ENCODE peak calls at places on chromosome 5, in nine cellular contexts. A is heart left ventricle, L is IMR-90, N is ovary, T is spleen, F is A549, I is breast epithelium, R is uterus, B is stomach. P is an unnamed sample. For H3K4me1, the result is how much of the 10 kb centered on the place peaks cover.

GRCh38 chr5:54632131-54632551 is 114.6 kb downstream of the SNX18 start:
- DNase-seq in T (peak), A (no peak), I (no peak), F (no peak), B (no peak), R (no peak), N (no peak), L (no peak), P (no peak)

GRCh38 chr5:10556331-10556807 is 7.5 kb upstream of the ANKRD33B start:
- DNase-seq in A (no peak), I (no peak), T (no peak), B (no peak), F (peak), R (no peak), N (no peak), L (peak), P (no peak)

GRCh38 chr5:88679638-88680037 is 203.3 kb downstream of the MEF2C start:
- DNase-seq in N (no peak), I (no peak), T (no peak), F (no peak), L (no peak), B (no peak), R (no peak), A (no peak), P (peak)

GRCh38 chr5:122202952-122203351 is 73.6 kb downstream of the ZNF474 start:
- DNase-seq in T (no peak), F (no peak), B (no peak), R (no peak), A (no peak), N (no peak), L (peak), I (no peak), P (no peak)

GRCh38 chr5:155728146-155728856 is 598.7 kb upstream of the SGCD start:
- DNase-seq in R (peak), F (peak), B (peak), A (peak), N (peak), I (peak), T (peak), L (peak), P (peak)

GRCh38 chr5:80185095-80185494 is 70.8 kb downstream of the SERINC5 start:
- DNase-seq in N (no peak), T (no peak), I (no peak), A (no peak), R (no peak), L (no peak), B (no peak), F (no peak), P (no peak)

GRCh38 chr5:91006708-91007107 is 376.4 kb downstream of the ARRDC3 start:
- DNase-seq in A (no peak), R (no peak), T (no peak), I (no peak), N (no peak), F (no peak), B (no peak), L (no peak), P (no peak)

GRCh38 chr5:116402235-116402634 is 172.4 kb downstream of the SEMA6A start:
- DNase-seq in N (no peak), F (no peak), B (no peak), A (no peak), R (no peak), T (no peak), L (no peak), I (no peak), P (no peak)

GRCh38 chr5:86909461-86909881 is 291.7 kb downstream of the COX7C start:
- DNase-seq in I (no peak), L (peak), N (no peak), B (no peak), F (no peak), T (no peak), A (no peak), R (no peak), P (no peak)

GRCh38 chr5:87074934-87075541 is 192.6 kb upstream of the RASA1 start:
- DNase-seq in N (no peak), F (no peak), R (no peak), I (no peak), T (no peak), A (no peak), B (no peak), L (no peak), P (no peak)

GRCh38 chr5:154276932-154277331 is 86.4 kb downstream of the GALNT10 start:
- DNase-seq in F (no peak), A (peak), T (no peak), R (peak), N (peak), B (no peak), L (peak), I (no peak), P (peak)

GRCh38 chr5:169299651-169300467 is 1.1 kb downstream of the SLIT3 start:
- DNase-seq in L (no peak), I (no peak), B (no peak), R (peak), F (peak), T (no peak), A (no peak), N (no peak), P (no peak)

GRCh38 chr5:102152906-102153787 is 142.9 kb downstream of the SLCO4C1 start:
- DNase-seq in A (no peak), T (no peak), L (no peak), R (no peak), I (no peak), F (no peak), N (no peak), B (no peak), P (no peak)

GRCh38 chr5:155087036-155087435 is 73.5 kb downstream of the KIF4B start:
- DNase-seq in A (no peak), I (no peak), N (no peak), B (no peak), T (no peak), L (peak), F (no peak), R (no peak), P (no peak)

GRCh38 chr5:116130471-116130870 is 45.6 kb downstream of the COMMD10 start:
- DNase-seq in R (no peak), L (peak), B (no peak), I (no peak), F (no peak), N (no peak), T (no peak), A (no peak), P (no peak)

GRCh38 chr5:134139891-134140469 is 25.5 kb downstream of the TCF7 start:
- DNase-seq in B (peak), T (peak), I (peak), R (no peak), A (no peak), L (no peak), F (no peak), N (no peak), P (peak)

GRCh38 chr5:170173227-170173626 is 59.6 kb upstream of the C5orf58 start:
- DNase-seq in B (no peak), R (no peak), T (no peak), A (no peak), N (no peak), F (peak), I (no peak), L (peak), P (no peak)

GRCh38 chr5:39730011-39730410 is 305.2 kb upstream of the DAB2 start:
- DNase-seq in B (no peak), I (no peak), L (no peak), A (no peak), T (no peak), F (no peak), N (no peak), R (no peak), P (no peak)

GRCh38 chr5:84445049-84445685 is 60.5 kb upstream of the EDIL3 start:
- DNase-seq in I (no peak), F (no peak), A (no peak), N (no peak), R (no peak), L (peak), T (no peak), B (no peak), P (no peak)

GRCh38 chr5:8682381-8682780 is 813.4 kb downstream of the MTRR start:
- DNase-seq in F (no peak), R (no peak), B (no peak), L (no peak), A (no peak), N (no peak), T (no peak), I (no peak), P (no peak)

GRCh38 chr5:87300176-87300575 is 32.5 kb downstream of the RASA1 start:
- DNase-seq in L (no peak), I (no peak), A (no peak), N (no peak), F (no peak), B (no peak), R (no peak), T (no peak), P (no peak)

GRCh38 chr5:118611332-118611945 is 376.9 kb downstream of the DTWD2 start:
- DNase-seq in B (peak), R (no peak), T (no peak), I (no peak), L (peak), A (no peak), N (no peak), F (peak), P (peak)

GRCh38 chr5:168296687-168297086 is 5.2 kb downstream of the WWC1 start:
- DNase-seq in B (no peak), F (no peak), T (no peak), I (no peak), R (no peak), N (no peak), A (no peak), L (no peak), P (no peak)

GRCh38 chr5:110351451-110351850 is 375.0 kb downstream of the TMEM232 start:
- DNase-seq in I (no peak), L (no peak), N (no peak), A (no peak), B (no peak), T (no peak), R (no peak), F (no peak), P (no peak)

DNA sequence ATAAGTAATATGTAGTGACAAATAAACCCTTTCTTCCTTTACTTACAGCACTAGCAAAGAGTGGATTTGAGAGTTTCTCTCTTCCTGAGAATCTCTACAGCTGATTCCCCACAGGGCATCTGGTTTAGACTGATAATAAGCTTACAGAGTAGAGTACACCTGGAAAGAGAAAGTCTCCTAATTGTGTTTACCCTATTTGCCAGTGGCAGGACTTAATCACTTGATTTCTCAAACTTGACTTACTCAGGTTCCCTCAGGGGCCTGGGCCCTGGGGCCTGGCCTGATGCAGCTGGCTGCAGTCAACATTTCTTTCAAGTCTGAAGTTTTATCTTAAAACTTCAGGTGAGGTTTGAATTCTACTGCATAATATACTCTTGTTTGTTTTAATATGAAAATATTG is 38.0 kb upstream of the UBTD2 start:
- DNase-seq in T (no peak), R (no peak), F (no peak), L (no peak), I (no peak), N (no peak), B (no peak), A (no peak), P (no peak)
- TF ChIP-seq POLR2A in T (no peak), R (no peak), F (no peak), L (no peak), I (no peak), N (no peak), B (no peak), A (no peak), P (no peak)

GRCh38 chr5:159033351-159033657 is 66.4 kb downstream of the EBF1 start:
- DNase-seq in B (no peak), I (no peak), A (no peak), T (no peak), F (no peak), R (no peak), N (no peak), L (no peak), P (no peak)
- H3K4me3 ChIP-seq in B (no peak), I (no peak), A (no peak), T (no peak), F (no peak), R (no peak), N (no peak), L (no peak), P (no peak)

DNA sequence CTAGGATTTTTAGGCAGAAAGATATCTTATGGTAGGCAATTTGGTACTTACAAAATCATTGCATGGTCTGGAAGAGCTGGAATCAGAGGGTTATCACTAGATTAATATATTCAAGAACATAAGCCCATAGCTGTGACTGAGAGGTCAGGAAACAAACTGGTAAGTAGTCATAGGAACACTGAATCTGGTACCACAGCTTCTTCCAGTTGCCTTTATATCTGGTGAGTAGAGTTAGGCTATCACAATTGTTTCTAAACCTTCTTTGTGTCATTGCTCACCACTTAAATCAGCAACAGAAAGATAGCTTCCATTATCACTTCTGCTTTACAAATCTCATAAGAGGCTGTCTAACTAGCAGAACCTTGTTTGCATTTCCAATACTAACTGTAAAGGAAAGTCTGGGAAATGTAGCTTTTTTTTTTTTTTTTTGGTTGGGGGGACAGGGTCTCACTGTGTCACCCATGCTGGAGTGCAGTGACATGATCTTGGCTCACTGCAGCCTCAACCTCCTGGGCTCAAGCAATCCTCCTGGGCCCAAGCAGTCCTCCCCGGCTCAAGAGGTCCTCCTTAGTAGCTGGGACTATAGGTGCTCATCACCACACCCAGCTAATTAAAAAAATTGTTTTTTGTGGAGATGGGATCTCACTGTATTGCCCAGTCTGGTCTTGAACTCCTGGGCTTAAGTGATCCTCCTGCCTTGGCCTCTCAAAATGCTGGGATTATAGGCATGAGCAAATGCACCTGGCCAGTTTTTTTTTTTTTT is 22.0 kb downstream of the CDC42SE2 start:
- DNase-seq in T (no peak), F (no peak), A (no peak), N (no peak), I (no peak), R (no peak), L (no peak), B (no peak), P (no peak)
- H3K4me1 ChIP-seq in T (under half), F (under half), A (under half), N (under half), I (under half), R (under half), L (under half), B (under half), P (under half)

GRCh38 chr5:181235689-181236366 is 7.9 kb downstream of the RACK1 start:
- DNase-seq in T (no peak), N (no peak), F (no peak), B (no peak), R (no peak), L (no peak), A (no peak), I (no peak), P (no peak)
- TF ChIP-seq POLR2A in T (no peak), N (no peak), F (no peak), B (no peak), R (no peak), L (peak), A (no peak), I (no peak), P (no peak)

DNA sequence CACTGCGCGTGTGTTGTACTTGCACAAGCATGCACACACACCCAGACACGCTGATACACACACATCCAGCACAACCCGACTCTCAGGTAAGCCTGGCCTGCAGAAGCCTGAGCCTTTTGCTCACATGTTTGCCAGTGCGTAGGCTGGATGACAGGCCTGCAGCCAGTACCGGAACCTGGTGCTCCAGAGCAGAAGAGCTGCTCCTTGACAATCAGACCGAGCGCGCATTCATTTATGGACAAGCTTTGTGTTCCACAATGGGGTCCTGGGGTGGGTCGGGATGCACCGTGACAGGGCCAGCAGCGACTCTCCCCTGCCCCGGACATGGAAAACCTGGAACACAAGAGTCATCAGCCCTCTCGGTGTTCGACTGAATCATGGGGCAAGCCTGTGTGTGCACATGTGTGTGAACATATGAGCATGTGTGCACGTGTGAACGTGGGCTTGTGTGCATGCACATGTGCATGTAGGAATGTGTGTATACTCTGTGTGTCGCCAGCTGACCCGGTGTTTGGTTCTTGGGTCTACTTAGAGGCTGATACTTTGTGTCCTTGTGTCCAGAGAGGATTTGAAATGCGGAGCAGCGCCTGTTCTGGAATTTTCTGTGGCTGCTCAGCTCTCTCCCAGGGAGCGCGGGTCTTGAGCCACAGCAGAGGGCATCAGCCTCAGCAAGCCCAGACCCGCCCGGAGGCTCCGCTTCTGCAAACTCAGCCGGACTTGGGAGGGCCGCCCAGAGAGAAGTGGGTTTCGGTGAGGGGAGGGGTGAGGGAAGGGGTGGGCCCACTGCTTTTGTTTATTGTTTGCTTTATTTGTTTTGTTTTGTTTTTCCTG is 32.2 kb downstream of the IRX4 start:
- DNase-seq in N (no peak), F (no peak), R (no peak), L (no peak), B (no peak), A (peak), I (no peak), T (no peak), P (no peak)
- H3K4me3 ChIP-seq in N (no peak), F (no peak), R (no peak), L (no peak), B (no peak), A (no peak), I (no peak), T (no peak), P (peak)

GRCh38 chr5:32543291-32543690 is 42.1 kb upstream of the SUB1 start:
- DNase-seq in L (no peak), T (no peak), I (no peak), A (no peak), R (no peak), F (no peak), B (no peak), N (no peak), P (no peak)

GRCh38 chr5:32539981-32540380 is 45.4 kb upstream of the SUB1 start:
- DNase-seq in L (no peak), I (no peak), B (no peak), F (no peak), T (no peak), R (no peak), N (no peak), A (no peak), P (no peak)

GRCh38 chr5:32540446-32540845 is 44.9 kb upstream of the SUB1 start:
- DNase-seq in B (no peak), T (no peak), R (no peak), N (no peak), A (no peak), F (no peak), L (no peak), I (no peak), P (no peak)

GRCh38 chr5:32541241-32541640 is 44.1 kb upstream of the SUB1 start:
- DNase-seq in I (no peak), B (no peak), N (no peak), L (peak), A (no peak), F (no peak), R (no peak), T (no peak), P (no peak)

DNA sequence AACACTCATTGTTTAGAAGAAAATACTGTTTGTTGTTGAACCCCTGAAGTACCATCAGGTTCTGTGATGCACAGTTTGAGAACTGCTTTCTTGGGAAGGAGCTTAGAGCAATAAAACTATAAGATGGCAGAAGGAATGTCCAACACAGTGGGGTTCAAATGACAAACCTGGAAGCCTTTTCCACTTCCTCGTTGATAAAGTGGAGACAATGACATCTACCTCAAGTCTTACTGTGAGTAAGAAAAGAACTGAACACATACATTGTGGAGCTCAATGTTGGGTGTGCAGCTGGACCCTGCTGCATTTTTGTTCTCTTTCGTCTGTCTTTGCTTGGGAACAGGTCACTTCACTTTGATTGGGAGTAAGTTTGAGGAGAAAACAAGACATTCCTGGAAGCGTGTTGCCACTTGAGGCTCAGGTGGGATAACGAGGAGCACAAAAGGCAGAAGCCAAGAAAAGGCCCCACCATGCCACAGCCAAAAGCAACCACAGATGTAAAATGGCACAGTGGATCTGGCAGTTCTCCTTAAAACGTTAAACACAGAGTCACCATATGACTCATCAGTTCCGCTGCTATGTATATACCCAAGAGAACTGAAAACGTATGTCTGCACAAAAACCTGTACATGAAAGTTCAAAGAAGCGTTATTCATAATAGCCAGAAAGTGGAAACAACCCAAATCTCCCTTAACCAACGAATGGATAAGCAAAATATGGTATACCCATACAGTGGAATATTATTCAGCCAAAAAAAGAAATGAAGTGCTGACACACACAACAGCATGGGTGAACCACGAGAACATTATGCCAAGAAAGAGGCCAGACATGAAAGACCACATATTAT is 42.9 kb upstream of the SUB1 start:
- DNase-seq in B (no peak), R (no peak), T (no peak), F (no peak), L (peak), N (no peak), I (no peak), A (no peak), P (no peak)
- H3K4me1 ChIP-seq in B (under half), R (under half), T (under half), F (under half), L (under half), N (under half), I (under half), A (under half), P (under half)

GRCh38 chr5:177509361-177509951 is at the start of gene DOK3:
- DNase-seq in T (peak), F (no peak), I (no peak), R (no peak), B (peak), L (no peak), A (peak), N (no peak), P (no peak)

GRCh38 chr5:177508217-177508611 is 1.4 kb downstream of the DOK3 start:
- DNase-seq in N (no peak), A (peak), I (no peak), B (no peak), L (no peak), R (no peak), T (peak), F (no peak), P (no peak)

GRCh38 chr5:177507165-177507564 is 2.5 kb downstream of the DOK3 start:
- DNase-seq in I (no peak), A (no peak), N (no peak), T (no peak), R (no peak), F (no peak), L (no peak), B (no peak), P (no peak)

GRCh38 chr5:177508837-177509236 is 789 bp downstream of the DOK3 start:
- DNase-seq in I (no peak), A (no peak), F (no peak), R (no peak), B (no peak), T (peak), L (no peak), N (no peak), P (no peak)

GRCh38 chr5:177507596-177508216 is 1.9 kb downstream of the DOK3 start:
- DNase-seq in I (no peak), N (no peak), R (no peak), F (no peak), L (no peak), A (peak), B (no peak), T (peak), P (no peak)
- TF ChIP-seq POLR2A in I (no peak), N (no peak), R (no peak), F (no peak), L (no peak), A (no peak), B (no peak), T (no peak), P (no peak)

P was measured in testis.